ENCODE peak calls at places on chromosomes 6 and 20, in five cellular contexts. One of them, this sample, is unnamed.
A peak's percentile ranks its signal among the peaks of the same experiment; 100 is the strongest.

GRCh38 chr6:151765444-151765886 is 42.0 kb upstream of the ESR1 start:
- DNase-seq in HT1080: peak; percentile 85
- DNase-seq in foreskin fibroblast: peak; percentile 93
- DNase-seq in breast epithelium: no peak
- DNase-seq in fibroblast of villous mesenchyme: peak; percentile 81
- DNase-seq in this sample: no peak

GRCh38 chr6:36118550-36119107 is 11.7 kb upstream of the MAPK13 start:
- DNase-seq in HT1080: peak; percentile 31
- DNase-seq in foreskin fibroblast: peak; percentile 26
- DNase-seq in breast epithelium: no peak
- DNase-seq in fibroblast of villous mesenchyme: no peak
- DNase-seq in this sample: no peak

GRCh38 chr6:156883497-156884252 is 106.5 kb downstream of the ARID1B start:
- DNase-seq in HT1080: no peak
- DNase-seq in foreskin fibroblast: no peak
- DNase-seq in breast epithelium: no peak
- DNase-seq in fibroblast of villous mesenchyme: no peak
- DNase-seq in this sample: no peak

GRCh38 chr20:44072381-44072780 is 114.6 kb downstream of the JPH2 start:
- DNase-seq in HT1080: no peak
- DNase-seq in foreskin fibroblast: no peak
- DNase-seq in breast epithelium: no peak
- DNase-seq in fibroblast of villous mesenchyme: no peak
- DNase-seq in this sample: no peak

GRCh38 chr20:59873409-59873808 is 60.0 kb downstream of the SYCP2 start:
- DNase-seq in HT1080: no peak
- DNase-seq in foreskin fibroblast: no peak
- DNase-seq in breast epithelium: no peak
- DNase-seq in fibroblast of villous mesenchyme: no peak
- DNase-seq in this sample: no peak

GRCh38 chr6:167162591-167162990 is 4.8 kb upstream of the GPR31 start:
- DNase-seq in HT1080: no peak
- DNase-seq in foreskin fibroblast: no peak
- DNase-seq in breast epithelium: no peak
- DNase-seq in fibroblast of villous mesenchyme: no peak
- DNase-seq in this sample: no peak

GRCh38 chr6:26521485-26522391 is 16.4 kb upstream of the HMGN4 start:
- DNase-seq in HT1080: no peak
- DNase-seq in foreskin fibroblast: peak; percentile 90
- DNase-seq in breast epithelium: peak; percentile 67
- DNase-seq in fibroblast of villous mesenchyme: peak; percentile 74
- DNase-seq in this sample: peak; percentile 93

GRCh38 chr6:132067286-132067685 is 116.1 kb upstream of the CCN2 start:
- DNase-seq in HT1080: no peak
- DNase-seq in foreskin fibroblast: peak; percentile 65
- DNase-seq in breast epithelium: no peak
- DNase-seq in fibroblast of villous mesenchyme: peak; percentile 36
- DNase-seq in this sample: no peak

GRCh38 chr6:16318538-16318937 is 80.2 kb downstream of the GMPR start:
- DNase-seq in HT1080: peak; percentile 66
- DNase-seq in foreskin fibroblast: peak; percentile 87
- DNase-seq in breast epithelium: no peak
- DNase-seq in fibroblast of villous mesenchyme: peak; percentile 62
- DNase-seq in this sample: no peak

This sample was measured in kidney.